ENCODE peak calls at places on chromosomes 12 and 14, in eight cellular contexts. K, P, L, I, M, N, H and V are unnamed samples. For H3K36me3, the result is how much of the 10 kb centered on the place peaks cover.

GRCh38 chr12:46677749-46678148 is 148.0 kb downstream of the SLC38A4 start:
- DNase-seq in P (no peak), K (no peak), N (no peak), M (peak), L (peak), I (no peak), H (no peak), V (no peak)

GRCh38 chr12:83823386-83824045 is 1089.1 kb downstream of the SLC6A15 start:
- DNase-seq in I (no peak), H (peak), K (no peak), L (peak), P (no peak), M (peak), N (peak), V (peak)

GRCh38 chr14:101788016-101788695 is 26.6 kb downstream of the PPP2R5C start:
- DNase-seq in H (no peak), M (no peak), N (no peak), K (no peak), P (no peak), I (no peak), L (no peak), V (no peak)

GRCh38 chr14:59739794-59740193 is 130.8 kb downstream of the RTN1 start:
- DNase-seq in M (no peak), H (no peak), I (no peak), L (no peak), K (no peak), P (no peak), N (no peak), V (no peak)

GRCh38 chr14:44736326-44736725 is 225.4 kb downstream of the KLHL28 start:
- DNase-seq in H (no peak), L (no peak), N (no peak), K (no peak), I (no peak), M (no peak), P (no peak), V (no peak)

GRCh38 chr12:44531349-44531905 is 344.7 kb downstream of the NELL2 start:
- DNase-seq in H (no peak), M (peak), N (no peak), K (no peak), P (no peak), L (no peak), I (no peak), V (no peak)

GRCh38 chr12:79841878-79842265 is 93.0 kb downstream of the PPP1R12A start:
- DNase-seq in K (no peak), L (no peak), N (no peak), M (no peak), P (no peak), I (no peak), H (no peak), V (no peak)

GRCh38 chr12:76698316-76698715 is 65.6 kb upstream of the ZDHHC17 start:
- DNase-seq in L (no peak), K (no peak), P (no peak), N (no peak), H (no peak), I (no peak), M (no peak), V (no peak)

GRCh38 chr14:105847400-105847799 is 321.0 kb downstream of the TMEM121 start:
- DNase-seq in P (no peak), H (no peak), I (peak), N (no peak), L (no peak), M (no peak), K (no peak), V (no peak)

GRCh38 chr12:133130808-133131128 is 341 bp downstream of the ZNF10 start:
- DNase-seq in P (peak), M (no peak), K (no peak), N (no peak), I (peak), H (no peak), L (no peak), V (peak)

GRCh38 chr14:100711493-100711892 is 15.2 kb upstream of the DLK1 start:
- DNase-seq in P (no peak), M (no peak), I (no peak), H (no peak), N (no peak), K (no peak), L (peak), V (no peak)

GRCh38 chr12:59708484-59708883 is 112.7 kb downstream of the SLC16A7 start:
- DNase-seq in L (no peak), N (no peak), K (no peak), P (no peak), M (no peak), H (no peak), I (no peak), V (no peak)

GRCh38 chr14:36271939-36272907 is 48.2 kb downstream of the MBIP start:
- DNase-seq in H (no peak), I (peak), L (peak), P (no peak), K (no peak), M (peak), N (no peak), V (no peak)

GRCh38 chr12:81758421-81759214 is 532 bp downstream of the PPFIA2 start:
- DNase-seq in K (no peak), M (peak), P (no peak), I (peak), L (no peak), N (no peak), H (no peak), V (no peak)

GRCh38 chr14:68474741-68475140 is 318.1 kb downstream of the ZFP36L1 start:
- DNase-seq in K (peak), P (peak), L (no peak), M (no peak), N (no peak), H (no peak), I (no peak), V (no peak)

GRCh38 chr12:113961921-113962710 is 4.0 kb downstream of the RBM19 start:
- DNase-seq in K (no peak), M (no peak), I (no peak), N (no peak), L (no peak), P (no peak), H (no peak), V (no peak)

GRCh38 chr12:122023339-122024131 is 1.9 kb downstream of the BCL7A start:
- DNase-seq in M (peak), K (no peak), L (peak), P (peak), H (peak), I (peak), N (no peak), V (peak)

GRCh38 chr12:125185740-125186470 is 120.7 kb downstream of the AACS start:
- DNase-seq in H (peak), N (no peak), K (no peak), L (peak), I (peak), M (peak), P (peak), V (peak)

GRCh38 chr12:7210642-7211151 is 21.2 kb downstream of the PEX5 start:
- DNase-seq in P (no peak), H (no peak), N (no peak), I (no peak), L (no peak), M (no peak), K (no peak), V (no peak)
- H3K36me3 ChIP-seq in P (under half), H (under half), N (under half), I (under half), L (under half), M (half or more), K (half or more), V (half or more)

DNA sequence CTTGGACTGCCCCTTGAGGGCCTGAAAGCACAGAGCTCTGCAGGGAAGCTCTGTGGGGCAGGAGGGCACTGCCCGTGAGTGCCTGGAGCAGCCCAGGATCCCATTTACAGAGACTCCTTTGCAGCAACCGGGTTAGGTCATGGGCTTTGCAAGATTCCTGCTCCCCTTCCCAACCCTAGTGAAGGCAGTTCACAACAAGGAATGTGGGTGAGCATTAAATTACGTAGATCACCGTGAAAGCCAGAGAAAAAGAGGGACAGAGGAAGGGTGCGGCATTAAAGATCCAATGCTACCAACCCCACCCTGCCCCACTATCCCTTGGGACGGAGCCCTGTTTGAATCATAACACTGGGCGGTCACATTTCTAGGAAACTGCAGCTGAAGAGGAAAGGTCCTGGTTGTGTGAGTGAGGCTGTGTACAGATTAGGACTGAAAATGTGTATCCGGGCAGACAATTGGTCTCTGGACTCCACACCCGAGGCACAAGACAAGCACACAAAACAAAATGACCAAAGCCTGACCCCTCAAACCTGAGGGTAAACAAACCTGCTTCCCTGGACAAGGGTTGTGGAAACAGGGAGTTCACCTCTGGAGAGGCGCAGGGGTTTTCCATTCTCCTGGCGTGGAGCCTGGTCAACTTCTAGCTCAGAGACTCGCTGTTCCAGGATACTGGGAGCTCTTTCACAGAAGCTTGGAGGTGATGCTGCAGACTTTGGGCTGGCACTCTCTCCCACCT is 16.8 kb downstream of the NINJ2 start:
- DNase-seq in I (no peak), P (peak), H (no peak), N (no peak), L (peak), K (no peak), M (no peak), V (peak)
- TF ChIP-seq POLR2AphosphoS5 in I (peak), P (peak), H (no peak), N (no peak), L (no peak), K (peak), M (no peak), V (peak)

DNA sequence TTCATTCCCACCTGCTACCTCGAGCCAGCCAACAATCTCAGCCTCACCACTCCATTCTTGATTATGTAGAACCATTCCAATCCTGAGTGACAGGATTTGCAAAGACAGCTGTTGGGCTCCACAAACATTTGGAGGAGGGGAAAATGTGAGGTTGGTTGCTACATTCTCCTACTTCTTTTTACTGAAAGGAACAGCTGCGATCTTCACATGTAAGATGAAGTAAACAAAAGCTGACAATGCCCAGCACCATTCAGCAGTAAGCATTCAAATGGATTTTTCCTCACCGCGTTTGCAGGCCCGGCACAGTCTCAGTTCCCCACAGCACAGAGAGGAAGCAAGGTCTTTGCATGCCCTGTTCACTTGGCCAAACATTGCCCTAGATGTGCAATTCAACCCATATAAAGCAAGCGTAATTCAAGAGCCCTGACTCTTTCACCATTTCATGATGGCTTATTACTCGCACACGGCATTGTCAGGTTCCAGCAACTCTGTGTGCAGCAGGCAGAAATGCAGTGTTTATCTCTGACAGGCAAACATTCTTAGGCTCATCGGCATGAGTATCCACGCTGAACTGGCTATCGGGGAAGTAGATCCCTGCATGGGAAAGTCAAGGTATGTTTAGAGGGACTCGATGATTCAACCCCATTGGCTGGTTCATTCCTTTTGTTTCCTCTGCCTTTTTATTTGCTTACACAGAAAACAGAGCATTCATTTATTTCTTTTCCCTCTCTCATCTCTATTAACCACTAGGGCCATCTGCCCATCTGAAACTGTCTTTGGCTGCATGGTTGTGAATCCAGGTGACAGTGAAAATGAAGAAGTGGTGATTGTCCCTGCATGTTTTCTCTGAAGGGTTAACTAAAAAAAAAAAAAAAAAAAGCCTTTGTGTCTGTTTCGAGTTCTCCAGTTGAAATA is 236.1 kb upstream of the PLEKHG7 start:
- DNase-seq in M (peak), K (no peak), N (no peak), P (no peak), L (no peak), I (no peak), H (no peak), V (no peak)
- H3K4me3 ChIP-seq in M (no peak), K (no peak), N (no peak), P (no peak), L (no peak), I (no peak), H (no peak), V (no peak)

DNA sequence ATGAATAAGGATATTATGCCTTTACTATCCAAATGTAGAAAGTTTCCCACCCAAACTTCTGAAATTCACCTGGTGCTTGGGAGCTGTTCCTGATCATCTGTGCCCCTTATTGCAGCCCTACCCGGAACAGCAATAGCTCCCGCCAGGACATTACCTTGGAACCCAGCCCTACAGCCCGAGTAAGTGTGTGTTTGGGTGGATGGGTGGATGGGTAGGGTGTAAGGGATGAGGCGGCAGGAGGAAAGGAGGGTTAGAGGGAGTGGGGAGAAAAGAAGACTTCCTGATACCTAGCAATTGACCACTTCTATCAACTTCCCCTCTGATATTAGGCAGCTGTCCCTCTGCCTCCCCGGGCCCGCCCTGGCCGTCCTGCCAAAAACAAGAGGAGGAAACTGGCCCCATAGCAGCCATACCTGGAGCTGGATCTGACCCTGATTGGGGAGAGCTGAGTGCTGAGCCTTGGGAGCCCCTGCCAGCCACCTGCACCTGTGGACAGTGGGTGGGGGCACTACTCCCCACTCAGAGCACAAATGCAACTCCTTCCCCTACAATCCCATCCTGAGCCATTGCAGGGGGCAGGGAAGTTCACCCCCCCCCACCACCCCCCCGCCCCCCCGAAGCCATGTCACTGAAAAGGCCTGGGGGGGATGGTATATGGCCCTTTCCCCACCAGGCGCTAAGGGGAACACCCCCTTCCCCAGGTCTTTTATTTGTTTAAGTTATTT is 6.4 kb downstream of the MBD6 start:
- DNase-seq in P (no peak), I (no peak), N (no peak), K (no peak), L (no peak), H (no peak), M (no peak), V (no peak)
- H3K36me3 ChIP-seq in P (under half), I (half or more), N (under half), K (half or more), L (under half), H (under half), M (under half), V (half or more)

DNA sequence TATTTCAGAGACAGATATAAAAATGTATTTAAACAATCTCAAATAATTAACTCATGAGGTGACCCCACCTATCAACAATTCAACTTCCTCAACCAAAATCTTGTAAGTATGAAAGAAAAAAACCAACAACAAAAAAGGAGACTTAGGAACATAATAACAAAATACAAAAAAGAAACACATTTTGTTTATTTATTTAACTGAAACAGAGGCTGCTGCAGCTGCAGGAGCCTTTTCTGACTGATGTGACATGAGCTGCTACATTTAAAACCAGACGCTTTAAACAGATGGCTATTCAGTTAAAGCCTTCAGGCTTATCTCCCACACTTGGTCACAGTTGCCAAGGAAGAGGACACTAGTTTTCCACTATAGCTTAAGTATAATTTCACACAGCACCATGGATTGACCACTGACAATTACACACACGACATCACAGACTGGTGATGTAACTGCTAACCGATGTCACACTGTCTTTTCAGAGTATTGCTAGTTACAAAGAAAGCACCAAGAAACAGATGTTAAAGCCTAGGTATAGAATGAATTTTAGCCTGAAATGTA is 113.2 kb downstream of the MED13L start:
- DNase-seq in K (no peak), H (no peak), L (peak), N (no peak), P (no peak), M (no peak), I (no peak), V (no peak)
- TF ChIP-seq POLR2AphosphoS5 in K (no peak), H (no peak), L (no peak), N (no peak), P (no peak), M (no peak), I (no peak), V (no peak)